ENCODE peak calls at places on chromosomes 5 and 9, in seven cellular contexts. N, Z, I, X, O, E and L are unnamed samples.

GRCh38 chr5:154526231-154527226 is 48.5 kb upstream of the HAND1 start:
- DNase-seq in N (no peak), Z (no peak), I (no peak), X (no peak), O (no peak), E (no peak), L (no peak)

GRCh38 chr5:132389453-132390286 is 20.2 kb downstream of the SLC22A5 start:
- DNase-seq in N (no peak), Z (no peak), I (peak), X (no peak), O (no peak), E (no peak), L (no peak)

GRCh38 chr9:96061293-96061987 is 185.9 kb downstream of the ERCC6L2 start:
- DNase-seq in N (no peak), Z (peak), I (peak), X (peak), O (peak), E (peak), L (peak)

GRCh38 chr5:145587308-145588071 is 247.7 kb downstream of the PRELID2 start:
- DNase-seq in N (no peak), Z (no peak), I (peak), X (no peak), O (no peak), E (no peak), L (no peak)

GRCh38 chr9:111632695-111633388 is 1.7 kb downstream of the DNAJC25 start:
- DNase-seq in N (no peak), Z (no peak), I (peak), X (no peak), O (no peak), E (no peak), L (no peak)

GRCh38 chr9:131923766-131924165 is 155.9 kb downstream of the MED27 start:
- DNase-seq in N (no peak), Z (no peak), I (no peak), X (no peak), O (no peak), E (no peak), L (no peak)

GRCh38 chr9:78292716-78293497 is 4.0 kb upstream of the PSAT1 start:
- DNase-seq in N (no peak), Z (no peak), I (no peak), X (no peak), O (no peak), E (no peak), L (no peak)

GRCh38 chr9:29144476-29144875 is 1571.2 kb upstream of the C9orf72 start:
- DNase-seq in N (no peak), Z (no peak), I (peak), X (no peak), O (no peak), E (no peak), L (no peak)

GRCh38 chr5:34976347-34976746 is 47.0 kb downstream of the DNAJC21 start:
- DNase-seq in N (no peak), Z (no peak), I (no peak), X (peak), O (no peak), E (no peak), L (no peak)

GRCh38 chr5:115325291-115326019 is 29.0 kb upstream of the CCDC112 start:
- DNase-seq in N (no peak), Z (no peak), I (peak), X (no peak), O (no peak), E (no peak), L (no peak)

GRCh38 chr9:123584202-123585176 is 228.5 kb downstream of the CRB2 start:
- DNase-seq in N (no peak), Z (no peak), I (no peak), X (no peak), O (no peak), E (no peak), L (no peak)

GRCh38 chr5:147510885-147511284 is 1.0 kb upstream of the DPYSL3 start:
- DNase-seq in N (no peak), Z (no peak), I (no peak), X (no peak), O (no peak), E (no peak), L (no peak)

GRCh38 chr9:123102380-123103113 is 69.1 kb downstream of the GPR21 start:
- DNase-seq in N (no peak), Z (no peak), I (no peak), X (no peak), O (no peak), E (no peak), L (no peak)

GRCh38 chr9:128892223-128892892 is 10.4 kb downstream of the LRRC8A start:
- DNase-seq in N (peak), Z (no peak), I (peak), X (no peak), O (no peak), E (no peak), L (peak)

GRCh38 chr9:125995006-125995405 is 247.8 kb downstream of the PBX3 start:
- DNase-seq in N (peak), Z (no peak), I (no peak), X (no peak), O (no peak), E (no peak), L (no peak)

GRCh38 chr9:133140174-133140505 is 19.1 kb upstream of the RALGDS start:
- DNase-seq in N (no peak), Z (no peak), I (no peak), X (no peak), O (no peak), E (no peak), L (no peak)

GRCh38 chr5:174300941-174301761 is 255.6 kb downstream of the NSG2 start:
- DNase-seq in N (no peak), Z (no peak), I (no peak), X (peak), O (no peak), E (no peak), L (peak)

GRCh38 chr5:146813346-146813745 is 65.2 kb downstream of the PPP2R2B start:
- DNase-seq in N (no peak), Z (no peak), I (no peak), X (no peak), O (no peak), E (no peak), L (no peak)

GRCh38 chr5:10682429-10682746 is 78.6 kb downstream of the DAP start:
- DNase-seq in N (no peak), Z (no peak), I (no peak), X (no peak), O (no peak), E (no peak), L (no peak)

GRCh38 chr5:160293901-160294561 is 18.3 kb downstream of the CCNJL start:
- DNase-seq in N (peak), Z (no peak), I (no peak), X (peak), O (no peak), E (no peak), L (peak)

GRCh38 chr9:959914-960313 is 16.5 kb upstream of the DMRT3 start:
- DNase-seq in N (no peak), Z (no peak), I (no peak), X (no peak), O (no peak), E (no peak), L (no peak)

GRCh38 chr5:83400712-83401111 is 70.8 kb upstream of the VCAN start:
- DNase-seq in N (no peak), Z (no peak), I (no peak), X (no peak), O (no peak), E (no peak), L (no peak)

GRCh38 chr5:155282503-155283107 is 269.1 kb downstream of the KIF4B start:
- DNase-seq in N (no peak), Z (no peak), I (no peak), X (no peak), O (no peak), E (no peak), L (no peak)

GRCh38 chr5:82593481-82593880 is 315.3 kb upstream of the RPS23 start:
- DNase-seq in N (no peak), Z (no peak), I (peak), X (no peak), O (no peak), E (no peak), L (no peak)

GRCh38 chr5:178940569-178941360 is at the start of gene ZNF454:
- DNase-seq in N (peak), Z (no peak), I (peak), X (no peak), O (no peak), E (peak), L (peak)

GRCh38 chr5:3348576-3349535 is 246.8 kb upstream of the IRX1 start:
- DNase-seq in N (peak), Z (no peak), I (no peak), X (no peak), O (no peak), E (no peak), L (no peak)

GRCh38 chr9:76414656-76415055 is 20.4 kb upstream of the RFK start:
- DNase-seq in N (no peak), Z (no peak), I (peak), X (no peak), O (no peak), E (no peak), L (no peak)

GRCh38 chr5:34001231-34001935 is 6.5 kb downstream of the AMACR start:
- DNase-seq in N (no peak), Z (no peak), I (peak), X (peak), O (no peak), E (no peak), L (no peak)

GRCh38 chr5:140243855-140244254 is 59.0 kb downstream of the PFDN1 start:
- DNase-seq in N (peak), Z (no peak), I (no peak), X (no peak), O (no peak), E (no peak), L (no peak)

GRCh38 chr5:133519191-133519590 is 93.2 kb downstream of the FSTL4 start:
- DNase-seq in N (no peak), Z (no peak), I (no peak), X (no peak), O (no peak), E (no peak), L (no peak)

GRCh38 chr9:114467226-114467750 is 38.0 kb downstream of the WHRN start:
- DNase-seq in N (no peak), Z (no peak), I (no peak), X (no peak), O (no peak), E (no peak), L (no peak)

GRCh38 chr9:113274474-113275146 is 762 bp downstream of the CDC26 start:
- DNase-seq in N (no peak), Z (no peak), I (peak), X (peak), O (no peak), E (no peak), L (peak)

GRCh38 chr9:7336356-7337075 is 463.1 kb downstream of the DMAC1 start:
- DNase-seq in N (no peak), Z (no peak), I (peak), X (no peak), O (no peak), E (no peak), L (no peak)

GRCh38 chr9:91111226-91111625 is 250.5 kb downstream of the AUH start:
- DNase-seq in N (no peak), Z (no peak), I (no peak), X (no peak), O (no peak), E (no peak), L (no peak)

GRCh38 chr9:90478821-90479220 is 163.8 kb downstream of the DIRAS2 start:
- DNase-seq in N (no peak), Z (no peak), I (no peak), X (no peak), O (no peak), E (no peak), L (no peak)

GRCh38 chr5:103804714-103805113 is 242.1 kb upstream of the NUDT12 start:
- DNase-seq in N (no peak), Z (no peak), I (no peak), X (no peak), O (no peak), E (no peak), L (no peak)

GRCh38 chr9:128208943-128209695 is 5.9 kb downstream of the DNM1 start:
- DNase-seq in N (no peak), Z (no peak), I (no peak), X (no peak), O (no peak), E (no peak), L (no peak)

GRCh38 chr9:32581512-32582143 is 8.7 kb upstream of the NDUFB6 start:
- DNase-seq in N (no peak), Z (no peak), I (peak), X (peak), O (no peak), E (no peak), L (peak)